ENCODE peak calls at places on chromosomes 12 and 14, in ten cellular contexts. Q, O, J, A, L, W, N, U, C and D are unnamed samples.

GRCh38 chr14:82661258-82661657 is 1127.6 kb upstream of the SEL1L start:
- DNase-seq in Q (no peak), O (no peak), J (no peak), A (no peak), L (no peak), W (no peak), N (no peak), U (no peak), C (no peak), D (no peak)

GRCh38 chr12:131832393-131833231 is 4.4 kb downstream of the MMP17 start:
- DNase-seq in Q (peak), O (peak), J (no peak), A (no peak), L (no peak), W (no peak), N (peak), U (peak), C (peak), D (no peak)

GRCh38 chr12:107349008-107349747 is 255.8 kb upstream of the CRY1 start:
- DNase-seq in Q (peak), O (no peak), J (no peak), A (peak), L (no peak), W (peak), N (peak), U (peak), C (peak), D (no peak)

GRCh38 chr12:27422697-27423096 is 23.8 kb upstream of the SMCO2 start:
- DNase-seq in Q (no peak), O (no peak), J (no peak), A (no peak), L (no peak), W (no peak), N (no peak), U (no peak), C (no peak), D (no peak)

GRCh38 chr12:26995706-26996105 is 18.5 kb downstream of the TM7SF3 start:
- DNase-seq in Q (no peak), O (no peak), J (no peak), A (no peak), L (no peak), W (no peak), N (no peak), U (no peak), C (no peak), D (no peak)

GRCh38 chr14:94542111-94542810 is 19.0 kb upstream of the SERPINA4 start:
- DNase-seq in Q (no peak), O (no peak), J (no peak), A (peak), L (no peak), W (peak), N (no peak), U (peak), C (no peak), D (peak)

GRCh38 chr12:121803861-121804416 is at the start of gene SETD1B:
- DNase-seq in Q (peak), O (peak), J (peak), A (no peak), L (peak), W (peak), N (peak), U (peak), C (no peak), D (no peak)

GRCh38 chr12:11728154-11728755 is 78.8 kb downstream of the ETV6 start:
- DNase-seq in Q (no peak), O (no peak), J (no peak), A (no peak), L (no peak), W (peak), N (no peak), U (no peak), C (no peak), D (no peak)

GRCh38 chr14:22483863-22484593 is 105.0 kb downstream of the DAD1 start:
- DNase-seq in Q (no peak), O (no peak), J (no peak), A (no peak), L (no peak), W (no peak), N (no peak), U (no peak), C (no peak), D (no peak)

GRCh38 chr12:100716658-100716948 is 78.0 kb upstream of the ANO4 start:
- DNase-seq in Q (no peak), O (no peak), J (no peak), A (no peak), L (no peak), W (no peak), N (no peak), U (no peak), C (no peak), D (no peak)

GRCh38 chr12:79233341-79233761 is 368.8 kb downstream of the SYT1 start:
- DNase-seq in Q (no peak), O (no peak), J (no peak), A (no peak), L (peak), W (no peak), N (no peak), U (no peak), C (no peak), D (no peak)

GRCh38 chr12:114314974-114315720 is 90.8 kb downstream of the TBX5 start:
- DNase-seq in Q (no peak), O (no peak), J (no peak), A (no peak), L (no peak), W (no peak), N (no peak), U (no peak), C (no peak), D (no peak)

GRCh38 chr12:72110814-72111615 is 161.2 kb upstream of the TRHDE start:
- DNase-seq in Q (no peak), O (no peak), J (no peak), A (no peak), L (no peak), W (no peak), N (no peak), U (no peak), C (no peak), D (no peak)

GRCh38 chr12:47234576-47235141 is 154.9 kb upstream of the AMIGO2 start:
- DNase-seq in Q (no peak), O (no peak), J (no peak), A (peak), L (no peak), W (no peak), N (no peak), U (peak), C (no peak), D (no peak)

GRCh38 chr14:99260652-99261551 is 11.1 kb downstream of the BCL11B start:
- DNase-seq in Q (no peak), O (no peak), J (no peak), A (no peak), L (no peak), W (no peak), N (no peak), U (no peak), C (no peak), D (no peak)

GRCh38 chr12:120538281-120539156 is 4.4 kb downstream of the RNF10 start:
- DNase-seq in Q (peak), O (peak), J (no peak), A (peak), L (no peak), W (peak), N (peak), U (peak), C (peak), D (no peak)

GRCh38 chr12:105957058-105957457 is 181.7 kb downstream of the NUAK1 start:
- DNase-seq in Q (no peak), O (no peak), J (no peak), A (no peak), L (no peak), W (no peak), N (no peak), U (no peak), C (no peak), D (no peak)

GRCh38 chr12:70165450-70165849 is 77.8 kb upstream of the CNOT2 start:
- DNase-seq in Q (no peak), O (no peak), J (no peak), A (no peak), L (no peak), W (no peak), N (no peak), U (no peak), C (no peak), D (no peak)

GRCh38 chr12:23621910-23622309 is 327.6 kb downstream of the SOX5 start:
- DNase-seq in Q (peak), O (no peak), J (no peak), A (no peak), L (no peak), W (no peak), N (no peak), U (no peak), C (no peak), D (no peak)

GRCh38 chr12:57085999-57086950 is 2.6 kb upstream of the NAB2 start:
- DNase-seq in Q (peak), O (peak), J (peak), A (peak), L (peak), W (peak), N (peak), U (peak), C (peak), D (no peak)

GRCh38 chr14:85533821-85534271 is 3.9 kb downstream of the FLRT2 start:
- DNase-seq in Q (no peak), O (no peak), J (peak), A (peak), L (peak), W (no peak), N (no peak), U (peak), C (no peak), D (no peak)

GRCh38 chr14:30272848-30273563 is 286.0 kb upstream of the G2E3 start:
- DNase-seq in Q (no peak), O (no peak), J (no peak), A (no peak), L (no peak), W (no peak), N (no peak), U (no peak), C (no peak), D (no peak)

GRCh38 chr14:41636492-41637392 is 30.1 kb downstream of the LRFN5 start:
- DNase-seq in Q (no peak), O (no peak), J (no peak), A (no peak), L (no peak), W (peak), N (no peak), U (no peak), C (no peak), D (no peak)

GRCh38 chr12:93662961-93663728 is 14.0 kb upstream of the CRADD start:
- DNase-seq in Q (no peak), O (no peak), J (no peak), A (no peak), L (no peak), W (no peak), N (no peak), U (no peak), C (peak), D (no peak)

GRCh38 chr12:104434129-104434528 is 22.6 kb upstream of the CHST11 start:
- DNase-seq in Q (no peak), O (no peak), J (no peak), A (no peak), L (no peak), W (no peak), N (no peak), U (no peak), C (no peak), D (no peak)

GRCh38 chr14:71063351-71063750 is 156.1 kb downstream of the PCNX1 start:
- DNase-seq in Q (no peak), O (no peak), J (no peak), A (no peak), L (no peak), W (no peak), N (no peak), U (no peak), C (peak), D (no peak)

GRCh38 chr12:105334001-105334400 is 3.5 kb downstream of the C12orf75 start:
- DNase-seq in Q (no peak), O (no peak), J (no peak), A (no peak), L (no peak), W (peak), N (peak), U (no peak), C (no peak), D (peak)

GRCh38 chr14:92144708-92145107 is 22.9 kb downstream of the CPSF2 start:
- DNase-seq in Q (no peak), O (no peak), J (no peak), A (no peak), L (no peak), W (peak), N (peak), U (no peak), C (no peak), D (no peak)

GRCh38 chr12:39341761-39342160 is 101.2 kb downstream of the KIF21A start:
- DNase-seq in Q (no peak), O (no peak), J (no peak), A (no peak), L (no peak), W (no peak), N (no peak), U (no peak), C (no peak), D (no peak)

DNA sequence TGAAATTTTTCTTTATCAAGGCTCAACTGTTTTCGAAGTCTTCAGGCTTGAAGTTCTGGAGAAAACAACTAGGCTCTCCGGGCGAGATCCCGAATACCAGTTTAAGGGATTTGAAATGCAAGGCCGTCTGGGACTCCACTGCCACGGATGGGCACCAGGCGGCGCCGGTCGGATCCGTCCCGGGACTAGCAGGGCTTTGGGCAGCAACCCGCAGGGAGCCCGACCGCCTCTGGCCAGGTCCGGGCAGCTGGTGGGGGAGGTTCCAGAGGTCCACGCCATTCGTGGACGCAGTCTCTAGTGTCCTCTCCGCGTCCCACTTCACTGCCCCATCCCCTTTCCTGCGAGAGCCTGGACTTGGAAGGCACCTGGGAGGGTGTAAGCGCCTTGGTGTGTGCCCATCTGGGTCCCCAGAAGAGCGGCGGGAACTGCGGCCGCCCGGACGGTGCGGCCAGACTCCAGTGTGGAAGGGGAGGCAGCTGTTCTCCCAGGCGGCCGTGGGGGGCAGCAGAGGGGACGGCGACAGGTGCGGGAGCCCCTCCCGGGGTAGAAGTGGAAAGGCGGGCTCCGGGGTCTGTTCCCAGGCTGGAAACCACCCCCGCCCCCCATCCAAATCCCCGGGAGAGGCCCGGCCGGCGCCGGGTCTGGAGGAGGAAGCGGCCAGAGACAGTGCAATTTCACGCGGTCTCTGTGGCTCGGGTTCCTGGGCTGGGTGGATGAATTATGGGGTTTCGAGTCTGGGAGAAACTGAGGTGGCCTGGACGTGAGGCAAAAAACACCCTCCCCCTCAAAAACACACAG is 835 bp upstream of the ERBB3 start:
- DNase-seq in Q (peak), O (peak), J (peak), A (peak), L (peak), W (peak), N (peak), U (peak), C (peak), D (no peak)
- TF ChIP-seq CTCF in Q (peak), O (peak), J (peak), A (peak), L (peak), W (peak), N (peak), U (peak), C (peak), D (peak)

GRCh38 chr14:104126753-104127152 is 11.6 kb upstream of the KIF26A start:
- DNase-seq in Q (no peak), O (no peak), J (no peak), A (no peak), L (no peak), W (no peak), N (no peak), U (no peak), C (no peak), D (no peak)

GRCh38 chr14:104121142-104121541 is 17.2 kb upstream of the KIF26A start:
- DNase-seq in Q (no peak), O (no peak), J (peak), A (no peak), L (no peak), W (no peak), N (no peak), U (no peak), C (no peak), D (no peak)

GRCh38 chr14:104125011-104125410 is 13.4 kb upstream of the KIF26A start:
- DNase-seq in Q (no peak), O (no peak), J (no peak), A (no peak), L (no peak), W (no peak), N (no peak), U (no peak), C (no peak), D (no peak)

GRCh38 chr14:104120281-104120741 is 18.1 kb upstream of the KIF26A start:
- DNase-seq in Q (no peak), O (no peak), J (no peak), A (no peak), L (no peak), W (no peak), N (no peak), U (no peak), C (peak), D (no peak)

DNA sequence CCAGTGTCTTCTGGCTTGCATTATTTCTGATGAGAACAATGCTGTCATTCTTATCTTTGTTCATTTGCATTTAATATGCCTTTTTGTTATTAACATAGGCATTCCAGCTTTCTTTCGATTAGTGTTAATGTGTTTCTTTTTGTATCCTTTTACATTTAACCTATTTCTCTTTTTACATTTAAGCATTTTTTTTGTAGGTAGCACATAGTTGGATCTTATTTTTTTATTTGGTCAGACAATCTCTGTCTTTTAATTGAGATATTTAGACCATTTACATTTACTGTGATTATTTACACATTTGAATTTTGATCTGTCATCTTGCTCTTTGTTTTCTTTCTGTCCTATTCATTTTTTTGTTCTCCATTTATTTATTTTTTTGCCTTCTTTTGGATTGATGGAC is 14.5 kb upstream of the KIF26A start:
- DNase-seq in Q (no peak), O (no peak), J (no peak), A (no peak), L (no peak), W (no peak), N (no peak), U (no peak), C (no peak), D (no peak)
- TF ChIP-seq CTCF in Q (no peak), O (no peak), J (no peak), A (no peak), L (no peak), W (no peak), N (no peak), U (no peak), C (no peak), D (no peak)

DNA sequence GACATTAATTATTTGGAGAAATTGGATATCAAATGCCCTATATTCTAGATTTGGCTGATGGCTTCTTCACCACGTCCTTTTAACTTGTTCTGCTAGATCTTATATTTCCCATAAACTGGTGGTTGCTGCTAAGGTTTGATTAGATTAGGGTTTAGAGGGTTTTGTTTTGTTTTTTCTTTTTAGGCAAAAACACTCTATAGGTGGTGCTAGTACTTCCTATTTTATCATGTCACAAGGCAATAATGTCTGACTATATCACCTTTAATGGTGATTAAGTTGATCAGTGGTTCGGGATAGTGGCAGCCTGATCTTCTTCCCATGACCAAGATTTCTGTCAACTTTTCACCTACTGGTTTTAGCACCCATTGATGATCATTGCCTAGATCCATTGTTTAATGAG is 455.1 kb downstream of the RAD51B start:
- DNase-seq in Q (no peak), O (no peak), J (no peak), A (no peak), L (no peak), W (no peak), N (no peak), U (no peak), C (no peak), D (no peak)
- TF ChIP-seq CTCF in Q (no peak), O (no peak), J (no peak), A (no peak), L (no peak), W (no peak), N (no peak), U (no peak), C (no peak), D (no peak)

GRCh38 chr12:64077922-64078321 is 144.2 kb downstream of the KICS2 start:
- DNase-seq in Q (no peak), O (no peak), J (no peak), A (no peak), L (no peak), W (no peak), N (peak), U (peak), C (peak), D (no peak)
- TF ChIP-seq CTCF in Q (peak), O (no peak), J (peak), A (no peak), L (no peak), W (peak), N (peak), U (peak), C (peak), D (peak)

DNA sequence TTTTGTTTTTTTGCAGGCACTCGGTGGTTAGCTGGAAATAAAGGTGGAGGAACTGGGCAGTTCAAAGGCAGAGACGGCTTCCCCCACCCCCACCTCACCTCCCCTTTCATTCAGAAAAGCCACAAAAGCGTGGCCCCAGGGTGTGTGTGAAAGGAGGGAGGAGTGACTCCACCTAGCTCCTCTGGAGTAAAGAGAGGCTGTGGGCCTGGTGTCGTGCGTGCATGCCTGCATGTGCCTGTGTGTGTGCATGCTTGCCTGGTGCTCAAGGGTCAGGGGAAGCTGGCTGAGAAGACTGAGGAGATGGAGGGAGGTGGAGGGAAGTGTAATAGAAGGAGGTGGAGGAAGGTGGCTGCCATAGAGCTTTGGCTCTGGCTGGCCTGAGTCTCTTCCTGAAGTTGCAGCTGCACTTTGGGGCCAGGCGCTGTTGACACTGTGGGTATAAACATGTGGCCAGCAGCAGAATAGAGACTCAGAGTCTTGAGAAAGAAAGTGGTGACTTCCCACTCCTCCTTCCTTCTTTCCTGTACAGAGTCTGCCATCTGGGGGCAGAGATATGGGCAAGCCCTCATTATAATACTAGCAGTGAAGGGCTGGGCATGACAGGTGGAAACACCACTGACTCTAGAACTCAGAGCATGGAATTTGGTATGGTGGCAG is 36.9 kb upstream of the SINHCAF start:
- DNase-seq in Q (no peak), O (no peak), J (no peak), A (no peak), L (peak), W (no peak), N (no peak), U (peak), C (peak), D (no peak)
- TF ChIP-seq CTCF in Q (no peak), O (no peak), J (peak), A (no peak), L (peak), W (no peak), N (no peak), U (no peak), C (no peak), D (no peak)

GRCh38 chr12:126055521-126055920 is 990.3 kb downstream of the AACS start:
- DNase-seq in Q (no peak), O (no peak), J (no peak), A (peak), L (no peak), W (peak), N (no peak), U (peak), C (peak), D (no peak)

DNA sequence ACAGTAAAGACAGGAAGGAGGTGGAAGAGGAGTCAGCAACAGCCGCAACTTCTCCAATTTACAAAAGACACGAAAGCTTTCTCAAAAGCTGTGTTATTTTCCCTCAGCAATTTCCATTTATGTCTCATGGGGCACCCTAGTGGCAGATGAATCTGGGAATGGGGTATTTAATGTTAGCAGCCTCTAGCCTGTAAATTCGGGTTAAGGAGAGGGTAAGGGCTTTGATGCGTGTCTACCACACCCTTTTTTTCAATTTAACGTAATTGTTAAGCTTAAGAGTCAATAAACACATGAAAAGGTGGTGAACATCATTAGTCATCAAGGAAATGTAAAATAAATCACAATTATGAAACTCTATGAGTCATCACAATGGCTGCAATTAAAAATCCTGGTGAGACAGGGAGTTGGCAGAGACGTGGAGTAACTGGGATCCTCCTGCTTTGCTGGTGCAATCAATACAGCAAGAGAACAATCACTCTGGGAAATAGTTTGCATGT is 986.4 kb downstream of the AACS start:
- DNase-seq in Q (no peak), O (no peak), J (no peak), A (peak), L (no peak), W (peak), N (peak), U (peak), C (peak), D (no peak)
- TF ChIP-seq CTCF in Q (no peak), O (no peak), J (no peak), A (peak), L (no peak), W (no peak), N (no peak), U (peak), C (peak), D (no peak)